ENCODE peak calls at places on chromosomes 11 and 22, in nine cellular contexts. U is iPS-NIHi11; X is C1 segment of cervical spinal cord; I is GM03348; Z is hippocampal formation; O is progenitor cell of endocrine pancreas; T is germinal center; V is activated CD8-positive, alpha-beta memory T cell treated with anti-CD3 and anti-CD28 coated beads for 1 hour; J is vagina. L is an unnamed sample.

GRCh38 chr22:50060441-50061140 is 2.5 kb upstream of the TTLL8 start:
- DNase-seq in I (no peak), J (no peak), X (no peak), U (no peak), T (no peak), Z (no peak), O (peak; percentile 74), V (no peak), L (no peak)

GRCh38 chr11:73577496-73577917 is 20.4 kb downstream of the FAM168A start:
- DNase-seq in X (no peak), V (no peak), U (no peak), T (no peak), J (no peak), O (no peak), Z (no peak), I (peak; percentile 51), L (no peak)

GRCh38 chr11:120123946-120124345 is 14.0 kb downstream of the TRIM29 start:
- DNase-seq in J (no peak), U (no peak), T (no peak), X (no peak), O (no peak), I (no peak), V (no peak), Z (no peak), L (no peak)

GRCh38 chr22:42544686-42545085 is 9.1 kb upstream of the SERHL2 start:
- DNase-seq in U (no peak), I (no peak), V (no peak), Z (no peak), O (no peak), T (no peak), X (no peak), J (no peak), L (no peak)

GRCh38 chr11:46246514-46246913 is 30.9 kb upstream of the CREB3L1 start:
- DNase-seq in T (no peak), O (no peak), V (no peak), J (no peak), X (no peak), U (no peak), I (peak; percentile 39), Z (no peak), L (no peak)

GRCh38 chr22:37324340-37325023 is 42.2 kb downstream of the CYTH4 start:
- DNase-seq in U (peak; percentile 64), T (no peak), J (no peak), V (no peak), I (no peak), X (no peak), O (no peak), Z (no peak), L (no peak)

GRCh38 chr11:69115586-69116560 is 39.9 kb upstream of the SMIM38 start:
- DNase-seq in J (no peak), X (no peak), Z (no peak), U (no peak), V (no peak), I (no peak), T (no peak), O (no peak), L (no peak)

GRCh38 chr11:1090600-1091331 is 16.1 kb downstream of the MUC2 start:
- DNase-seq in V (no peak), J (no peak), O (no peak), Z (no peak), T (no peak), U (no peak), I (no peak), X (no peak), L (no peak)

GRCh38 chr22:46106279-46107022 is 43.9 kb upstream of the PPARA start:
- DNase-seq in J (no peak), V (no peak), O (no peak), U (no peak), X (no peak), T (no peak), Z (no peak), I (no peak), L (no peak)

GRCh38 chr11:119759747-119760412 is 30.9 kb upstream of the NECTIN1 start:
- DNase-seq in O (no peak), X (no peak), I (no peak), V (no peak), Z (no peak), J (no peak), U (no peak), T (no peak), L (no peak)

GRCh38 chr22:38299001-38299651 is 18.1 kb downstream of the CSNK1E start:
- DNase-seq in T (no peak), Z (no peak), X (no peak), O (no peak), V (no peak), U (no peak), J (no peak), I (no peak), L (no peak)

L was measured in NCI-H774.